ENCODE peak calls at places on chromosomes 7 and 10, in eight cellular contexts. One of them, this sample, is unnamed.

GRCh38 chr7:74256446-74257408 is 2.5 kb upstream of the RFC2 start:
- DNase-seq in SW480: no peak
- DNase-seq in activated effector memory CD4-positive, alpha-beta T cell treated with anti-CD3 and anti-CD28 coated beads, Interleukin-2, amount 50 U/mL, for 16 hours: no peak
- DNase-seq in Peyer's patch: no peak
- DNase-seq in HS-27A: no peak
- DNase-seq in HT-29: no peak
- DNase-seq in IMR-90: peak; percentile 59
- DNase-seq in NCI-H1092: no peak
- DNase-seq in this sample: no peak

GRCh38 chr7:127107601-127108007 is 145.1 kb downstream of the GRM8 start:
- DNase-seq in SW480: peak; percentile 69
- DNase-seq in activated effector memory CD4-positive, alpha-beta T cell treated with anti-CD3 and anti-CD28 coated beads, Interleukin-2, amount 50 U/mL, for 16 hours: no peak
- DNase-seq in Peyer's patch: no peak
- DNase-seq in HS-27A: no peak
- DNase-seq in HT-29: peak; percentile 90
- DNase-seq in IMR-90: peak; percentile 19
- DNase-seq in NCI-H1092: no peak
- DNase-seq in this sample: no peak

GRCh38 chr7:152313879-152314604 is 121.8 kb downstream of the KMT2C start:
- DNase-seq in SW480: peak; percentile 50
- DNase-seq in activated effector memory CD4-positive, alpha-beta T cell treated with anti-CD3 and anti-CD28 coated beads, Interleukin-2, amount 50 U/mL, for 16 hours: no peak
- DNase-seq in Peyer's patch: no peak
- DNase-seq in HS-27A: peak; percentile 33
- DNase-seq in HT-29: peak; percentile 92
- DNase-seq in IMR-90: peak; percentile 79
- DNase-seq in NCI-H1092: peak; percentile 43
- DNase-seq in this sample: peak; percentile 4

GRCh38 chr7:75584385-75584784 is 92.3 kb downstream of the SPDYE5 start:
- DNase-seq in SW480: no peak
- DNase-seq in activated effector memory CD4-positive, alpha-beta T cell treated with anti-CD3 and anti-CD28 coated beads, Interleukin-2, amount 50 U/mL, for 16 hours: no peak
- DNase-seq in Peyer's patch: no peak
- DNase-seq in HS-27A: no peak
- DNase-seq in HT-29: no peak
- DNase-seq in IMR-90: no peak
- DNase-seq in NCI-H1092: no peak
- DNase-seq in this sample: no peak

GRCh38 chr7:22331704-22332103 is 25.2 kb downstream of the RAPGEF5 start:
- DNase-seq in SW480: no peak
- DNase-seq in activated effector memory CD4-positive, alpha-beta T cell treated with anti-CD3 and anti-CD28 coated beads, Interleukin-2, amount 50 U/mL, for 16 hours: no peak
- DNase-seq in Peyer's patch: no peak
- DNase-seq in HS-27A: no peak
- DNase-seq in HT-29: no peak
- DNase-seq in IMR-90: no peak
- DNase-seq in NCI-H1092: no peak
- DNase-seq in this sample: no peak

GRCh38 chr7:37920619-37921339 is at the start of gene EPDR1:
- DNase-seq in SW480: peak; percentile 96
- DNase-seq in activated effector memory CD4-positive, alpha-beta T cell treated with anti-CD3 and anti-CD28 coated beads, Interleukin-2, amount 50 U/mL, for 16 hours: no peak
- DNase-seq in Peyer's patch: peak; percentile 84
- DNase-seq in HS-27A: peak; percentile 29
- DNase-seq in HT-29: no peak
- DNase-seq in IMR-90: no peak
- DNase-seq in NCI-H1092: peak; percentile 48
- DNase-seq in this sample: peak; percentile 24

GRCh38 chr7:5495581-5496375 is 72.1 kb upstream of the TNRC18 start:
- DNase-seq in SW480: peak; percentile 57
- DNase-seq in activated effector memory CD4-positive, alpha-beta T cell treated with anti-CD3 and anti-CD28 coated beads, Interleukin-2, amount 50 U/mL, for 16 hours: no peak
- DNase-seq in Peyer's patch: peak; percentile 44
- DNase-seq in HS-27A: no peak
- DNase-seq in HT-29: no peak
- DNase-seq in IMR-90: no peak
- DNase-seq in NCI-H1092: peak; percentile 68
- DNase-seq in this sample: peak; percentile 84

GRCh38 chr7:23276381-23276780 is 22.8 kb upstream of the MALSU1 start:
- DNase-seq in SW480: peak; percentile 21
- DNase-seq in activated effector memory CD4-positive, alpha-beta T cell treated with anti-CD3 and anti-CD28 coated beads, Interleukin-2, amount 50 U/mL, for 16 hours: no peak
- DNase-seq in Peyer's patch: no peak
- DNase-seq in HS-27A: no peak
- DNase-seq in HT-29: no peak
- DNase-seq in IMR-90: no peak
- DNase-seq in NCI-H1092: no peak
- DNase-seq in this sample: no peak

GRCh38 chr10:34235164-34235832 is 579.8 kb downstream of the PARD3 start:
- DNase-seq in SW480: peak; percentile 65
- DNase-seq in activated effector memory CD4-positive, alpha-beta T cell treated with anti-CD3 and anti-CD28 coated beads, Interleukin-2, amount 50 U/mL, for 16 hours: no peak
- DNase-seq in Peyer's patch: no peak
- DNase-seq in HS-27A: peak; percentile 17
- DNase-seq in HT-29: no peak
- DNase-seq in IMR-90: peak; percentile 83
- DNase-seq in NCI-H1092: peak; percentile 10
- DNase-seq in this sample: no peak

GRCh38 chr7:33776791-33777190 is 128.5 kb upstream of the BMPER start:
- DNase-seq in SW480: no peak
- DNase-seq in activated effector memory CD4-positive, alpha-beta T cell treated with anti-CD3 and anti-CD28 coated beads, Interleukin-2, amount 50 U/mL, for 16 hours: no peak
- DNase-seq in Peyer's patch: no peak
- DNase-seq in HS-27A: no peak
- DNase-seq in HT-29: no peak
- DNase-seq in IMR-90: peak; percentile 71
- DNase-seq in NCI-H1092: no peak
- DNase-seq in this sample: no peak

GRCh38 chr7:99030145-99030856 is 113.6 kb downstream of the SMURF1 start:
- DNase-seq in SW480: no peak
- DNase-seq in activated effector memory CD4-positive, alpha-beta T cell treated with anti-CD3 and anti-CD28 coated beads, Interleukin-2, amount 50 U/mL, for 16 hours: no peak
- DNase-seq in Peyer's patch: no peak
- DNase-seq in HS-27A: no peak
- DNase-seq in HT-29: no peak
- DNase-seq in IMR-90: no peak
- DNase-seq in NCI-H1092: no peak
- DNase-seq in this sample: no peak

GRCh38 chr10:131034451-131034850 is 277.1 kb downstream of the TCERG1L start:
- DNase-seq in SW480: no peak
- DNase-seq in activated effector memory CD4-positive, alpha-beta T cell treated with anti-CD3 and anti-CD28 coated beads, Interleukin-2, amount 50 U/mL, for 16 hours: no peak
- DNase-seq in Peyer's patch: no peak
- DNase-seq in HS-27A: no peak
- DNase-seq in HT-29: no peak
- DNase-seq in IMR-90: no peak
- DNase-seq in NCI-H1092: no peak
- DNase-seq in this sample: no peak

GRCh38 chr7:34845666-34846361 is 187.8 kb downstream of the NPSR1 start:
- DNase-seq in SW480: peak; percentile 71
- DNase-seq in activated effector memory CD4-positive, alpha-beta T cell treated with anti-CD3 and anti-CD28 coated beads, Interleukin-2, amount 50 U/mL, for 16 hours: no peak
- DNase-seq in Peyer's patch: no peak
- DNase-seq in HS-27A: no peak
- DNase-seq in HT-29: peak; percentile 11
- DNase-seq in IMR-90: no peak
- DNase-seq in NCI-H1092: no peak
- DNase-seq in this sample: no peak

GRCh38 chr7:13850185-13850752 is 139.2 kb downstream of the ETV1 start:
- DNase-seq in SW480: peak; percentile 97
- DNase-seq in activated effector memory CD4-positive, alpha-beta T cell treated with anti-CD3 and anti-CD28 coated beads, Interleukin-2, amount 50 U/mL, for 16 hours: peak; percentile 79
- DNase-seq in Peyer's patch: no peak
- DNase-seq in HS-27A: peak; percentile 69
- DNase-seq in HT-29: peak; percentile 82
- DNase-seq in IMR-90: peak; percentile 99
- DNase-seq in NCI-H1092: no peak
- DNase-seq in this sample: no peak

GRCh38 chr7:30596043-30596641 is 1.5 kb downstream of the GARS1 start:
- DNase-seq in SW480: peak; percentile 79
- DNase-seq in activated effector memory CD4-positive, alpha-beta T cell treated with anti-CD3 and anti-CD28 coated beads, Interleukin-2, amount 50 U/mL, for 16 hours: no peak
- DNase-seq in Peyer's patch: no peak
- DNase-seq in HS-27A: no peak
- DNase-seq in HT-29: peak; percentile 66
- DNase-seq in IMR-90: peak; percentile 41
- DNase-seq in NCI-H1092: no peak
- DNase-seq in this sample: no peak

GRCh38 chr7:114784177-114784576 is 137.7 kb upstream of the MDFIC start:
- DNase-seq in SW480: no peak
- DNase-seq in activated effector memory CD4-positive, alpha-beta T cell treated with anti-CD3 and anti-CD28 coated beads, Interleukin-2, amount 50 U/mL, for 16 hours: no peak
- DNase-seq in Peyer's patch: no peak
- DNase-seq in HS-27A: no peak
- DNase-seq in HT-29: no peak
- DNase-seq in IMR-90: no peak
- DNase-seq in NCI-H1092: no peak
- DNase-seq in this sample: no peak

GRCh38 chr7:15199482-15199881 is 296.9 kb upstream of the DGKB start:
- DNase-seq in SW480: peak; percentile 7
- DNase-seq in activated effector memory CD4-positive, alpha-beta T cell treated with anti-CD3 and anti-CD28 coated beads, Interleukin-2, amount 50 U/mL, for 16 hours: no peak
- DNase-seq in Peyer's patch: no peak
- DNase-seq in HS-27A: no peak
- DNase-seq in HT-29: peak; percentile 16
- DNase-seq in IMR-90: peak; percentile 1
- DNase-seq in NCI-H1092: no peak
- DNase-seq in this sample: no peak

GRCh38 chr10:63628526-63629362 is 107.5 kb downstream of the REEP3 start:
- DNase-seq in SW480: peak; percentile 78
- DNase-seq in activated effector memory CD4-positive, alpha-beta T cell treated with anti-CD3 and anti-CD28 coated beads, Interleukin-2, amount 50 U/mL, for 16 hours: no peak
- DNase-seq in Peyer's patch: peak; percentile 67
- DNase-seq in HS-27A: no peak
- DNase-seq in HT-29: peak; percentile 81
- DNase-seq in IMR-90: no peak
- DNase-seq in NCI-H1092: peak; percentile 95
- DNase-seq in this sample: peak; percentile 19

GRCh38 chr7:7962851-7963250 is 5.7 kb upstream of the GLCCI1 start:
- DNase-seq in SW480: no peak
- DNase-seq in activated effector memory CD4-positive, alpha-beta T cell treated with anti-CD3 and anti-CD28 coated beads, Interleukin-2, amount 50 U/mL, for 16 hours: no peak
- DNase-seq in Peyer's patch: no peak
- DNase-seq in HS-27A: no peak
- DNase-seq in HT-29: no peak
- DNase-seq in IMR-90: peak; percentile 87
- DNase-seq in NCI-H1092: no peak
- DNase-seq in this sample: no peak

GRCh38 chr10:33519130-33519860 is 184.8 kb upstream of the NRP1 start:
- DNase-seq in SW480: no peak
- DNase-seq in activated effector memory CD4-positive, alpha-beta T cell treated with anti-CD3 and anti-CD28 coated beads, Interleukin-2, amount 50 U/mL, for 16 hours: no peak
- DNase-seq in Peyer's patch: no peak
- DNase-seq in HS-27A: no peak
- DNase-seq in HT-29: no peak
- DNase-seq in IMR-90: no peak
- DNase-seq in NCI-H1092: no peak
- DNase-seq in this sample: no peak

GRCh38 chr10:100999742-101000601 is at the start of gene LZTS2:
- DNase-seq in SW480: no peak
- DNase-seq in activated effector memory CD4-positive, alpha-beta T cell treated with anti-CD3 and anti-CD28 coated beads, Interleukin-2, amount 50 U/mL, for 16 hours: no peak
- DNase-seq in Peyer's patch: no peak
- DNase-seq in HS-27A: no peak
- DNase-seq in HT-29: peak; percentile 54
- DNase-seq in IMR-90: no peak
- DNase-seq in NCI-H1092: no peak
- DNase-seq in this sample: peak; percentile 51

GRCh38 chr10:121182219-121182618 is 331.1 kb downstream of the WDR11 start:
- DNase-seq in SW480: no peak
- DNase-seq in activated effector memory CD4-positive, alpha-beta T cell treated with anti-CD3 and anti-CD28 coated beads, Interleukin-2, amount 50 U/mL, for 16 hours: no peak
- DNase-seq in Peyer's patch: no peak
- DNase-seq in HS-27A: no peak
- DNase-seq in HT-29: no peak
- DNase-seq in IMR-90: no peak
- DNase-seq in NCI-H1092: no peak
- DNase-seq in this sample: no peak

GRCh38 chr7:100342761-100343160 is 15.2 kb upstream of the PILRB start:
- DNase-seq in SW480: no peak
- DNase-seq in activated effector memory CD4-positive, alpha-beta T cell treated with anti-CD3 and anti-CD28 coated beads, Interleukin-2, amount 50 U/mL, for 16 hours: no peak
- DNase-seq in Peyer's patch: no peak
- DNase-seq in HS-27A: no peak
- DNase-seq in HT-29: no peak
- DNase-seq in IMR-90: no peak
- DNase-seq in NCI-H1092: no peak
- DNase-seq in this sample: no peak

This sample was measured in hypothalamus.